ENCODE peak calls at places on chromosomes 12 and 14, in four cellular contexts. One of them, this sample, is unnamed.

GRCh38 chr12:805022-805632 is 52.7 kb downstream of the WNK1 start:
- DNase-seq in psoas muscle: no peak
- DNase-seq in CD8-positive, alpha-beta memory T cell: no peak
- DNase-seq in Ammon's horn: no peak
- DNase-seq in this sample: no peak

GRCh38 chr14:105299654-105300541 is 903 bp downstream of the BRF1 start:
- DNase-seq in Ammon's horn: no peak
- DNase-seq in CD8-positive, alpha-beta memory T cell: no peak
- DNase-seq in psoas muscle: peak; percentile 62
- DNase-seq in this sample: no peak

GRCh38 chr14:44444454-44444853 is 62.6 kb downstream of the FSCB start:
- DNase-seq in psoas muscle: no peak
- DNase-seq in Ammon's horn: no peak
- DNase-seq in CD8-positive, alpha-beta memory T cell: no peak
- DNase-seq in this sample: no peak

GRCh38 chr14:22096511-22096890 is 422.9 kb upstream of the OR4E1 start:
- DNase-seq in Ammon's horn: no peak
- DNase-seq in psoas muscle: no peak
- DNase-seq in CD8-positive, alpha-beta memory T cell: no peak
- DNase-seq in this sample: no peak

GRCh38 chr12:4052691-4053090 is 179.5 kb upstream of the PARP11 start:
- DNase-seq in CD8-positive, alpha-beta memory T cell: no peak
- DNase-seq in Ammon's horn: no peak
- DNase-seq in psoas muscle: no peak
- DNase-seq in this sample: no peak

GRCh38 chr14:56274556-56274955 is 156.3 kb downstream of the PELI2 start:
- DNase-seq in psoas muscle: no peak
- DNase-seq in Ammon's horn: no peak
- DNase-seq in CD8-positive, alpha-beta memory T cell: no peak
- DNase-seq in this sample: no peak

GRCh38 chr14:73567951-73568885 is 795 bp upstream of the ACOT2 start:
- DNase-seq in Ammon's horn: no peak
- DNase-seq in CD8-positive, alpha-beta memory T cell: no peak
- DNase-seq in psoas muscle: no peak
- DNase-seq in this sample: no peak

GRCh38 chr14:102125546-102125945 is 14.2 kb upstream of the WDR20 start:
- DNase-seq in psoas muscle: no peak
- DNase-seq in Ammon's horn: no peak
- DNase-seq in CD8-positive, alpha-beta memory T cell: no peak
- DNase-seq in this sample: no peak

GRCh38 chr14:21768116-21768874 is 94.7 kb upstream of the OR4E1 start:
- DNase-seq in Ammon's horn: peak; percentile 7
- DNase-seq in CD8-positive, alpha-beta memory T cell: peak; percentile 55
- DNase-seq in psoas muscle: no peak
- DNase-seq in this sample: peak; percentile 19

GRCh38 chr12:71440393-71441349 is 1.1 kb downstream of the LGR5 start:
- DNase-seq in CD8-positive, alpha-beta memory T cell: no peak
- DNase-seq in Ammon's horn: no peak
- DNase-seq in psoas muscle: no peak
- DNase-seq in this sample: peak; percentile 62

GRCh38 chr12:65263777-65264176 is 14.7 kb upstream of the MSRB3 start:
- DNase-seq in psoas muscle: no peak
- DNase-seq in Ammon's horn: no peak
- DNase-seq in CD8-positive, alpha-beta memory T cell: no peak
- DNase-seq in this sample: no peak

GRCh38 chr14:45258073-45258472 is 5.1 kb upstream of the MIS18BP1 start:
- DNase-seq in CD8-positive, alpha-beta memory T cell: no peak
- DNase-seq in psoas muscle: no peak
- DNase-seq in Ammon's horn: no peak
- DNase-seq in this sample: no peak

GRCh38 chr12:68805592-68806120 is 2.3 kb upstream of the MDM2 start:
- DNase-seq in CD8-positive, alpha-beta memory T cell: no peak
- DNase-seq in Ammon's horn: no peak
- DNase-seq in psoas muscle: no peak
- DNase-seq in this sample: no peak

GRCh38 chr12:129961111-129961510 is 57.3 kb upstream of the TMEM132D start:
- DNase-seq in CD8-positive, alpha-beta memory T cell: no peak
- DNase-seq in Ammon's horn: peak; percentile 63
- DNase-seq in psoas muscle: no peak
- DNase-seq in this sample: no peak

GRCh38 chr14:52575858-52576257 is 23.2 kb downstream of the GPR137C start:
- DNase-seq in Ammon's horn: no peak
- DNase-seq in CD8-positive, alpha-beta memory T cell: no peak
- DNase-seq in psoas muscle: no peak
- DNase-seq in this sample: no peak

GRCh38 chr14:75811862-75812505 is 150.9 kb downstream of the TTLL5 start:
- DNase-seq in psoas muscle: no peak
- DNase-seq in CD8-positive, alpha-beta memory T cell: no peak
- DNase-seq in Ammon's horn: no peak
- DNase-seq in this sample: no peak

GRCh38 chr12:116015525-116015924 is 262.0 kb downstream of the MED13L start:
- DNase-seq in Ammon's horn: peak; percentile 71
- DNase-seq in psoas muscle: no peak
- DNase-seq in CD8-positive, alpha-beta memory T cell: no peak
- DNase-seq in this sample: peak; percentile 66

GRCh38 chr12:572532-572899 is 90.7 kb downstream of the NINJ2 start:
- DNase-seq in psoas muscle: no peak
- DNase-seq in Ammon's horn: no peak
- DNase-seq in CD8-positive, alpha-beta memory T cell: no peak
- DNase-seq in this sample: no peak

GRCh38 chr12:9673404-9674225 is 4.1 kb downstream of the CLEC2D start:
- DNase-seq in CD8-positive, alpha-beta memory T cell: peak; percentile 79
- DNase-seq in Ammon's horn: no peak
- DNase-seq in psoas muscle: peak; percentile 42
- DNase-seq in this sample: no peak

GRCh38 chr14:104579507-104579906 is at the start of gene C14orf180:
- DNase-seq in psoas muscle: peak; percentile 32
- DNase-seq in CD8-positive, alpha-beta memory T cell: no peak
- DNase-seq in Ammon's horn: no peak
- DNase-seq in this sample: no peak

GRCh38 chr12:10211975-10212622 is 578 bp upstream of the GABARAPL1 start:
- DNase-seq in Ammon's horn: peak; percentile 97
- DNase-seq in CD8-positive, alpha-beta memory T cell: peak; percentile 93
- DNase-seq in psoas muscle: peak; percentile 98
- DNase-seq in this sample: peak; percentile 91

GRCh38 chr12:46567667-46568066 is 195.1 kb upstream of the SLC38A2 start:
- DNase-seq in Ammon's horn: no peak
- DNase-seq in CD8-positive, alpha-beta memory T cell: no peak
- DNase-seq in psoas muscle: no peak
- DNase-seq in this sample: no peak

GRCh38 chr12:85676816-85677749 is 159.1 kb downstream of the RASSF9 start:
- DNase-seq in Ammon's horn: no peak
- DNase-seq in CD8-positive, alpha-beta memory T cell: no peak
- DNase-seq in psoas muscle: no peak
- DNase-seq in this sample: no peak

GRCh38 chr14:49935526-49935925 is 42.6 kb downstream of the ARF6 start:
- DNase-seq in psoas muscle: no peak
- DNase-seq in CD8-positive, alpha-beta memory T cell: no peak
- DNase-seq in Ammon's horn: no peak
- DNase-seq in this sample: no peak

GRCh38 chr14:90483117-90483516 is 86.3 kb downstream of the CALM1 start:
- DNase-seq in CD8-positive, alpha-beta memory T cell: no peak
- DNase-seq in psoas muscle: no peak
- DNase-seq in Ammon's horn: no peak
- DNase-seq in this sample: no peak

This sample was measured in midbrain.